ENCODE peak calls at places on chromosome 18, in five cellular contexts. B is fibroblast of lung, O is H9, H is PC-3, V is lung. M is an unnamed sample.
A peak's percentile ranks its signal among the peaks of the same experiment; 100 is the strongest.

GRCh38 chr18:37663446-37663845 is 97.8 kb upstream of the CELF4 start:
- DNase-seq in H (no peak), B (no peak), V (peak; percentile 15), O (no peak), M (no peak)

GRCh38 chr18:10012526-10012925 is 98.7 kb downstream of the VAPA start:
- DNase-seq in B (no peak), V (no peak), H (no peak), O (no peak), M (no peak)

GRCh38 chr18:11741505-11742145 is 52.6 kb downstream of the GNAL start:
- DNase-seq in O (no peak), V (no peak), H (peak; percentile 42), B (no peak), M (no peak)

GRCh38 chr18:8901019-8901418 is 195.7 kb downstream of the MTCL1 start:
- DNase-seq in V (no peak), H (peak; percentile 17), B (no peak), O (no peak), M (no peak)

GRCh38 chr18:13217466-13217961 is 1.0 kb upstream of the LDLRAD4 start:
- DNase-seq in B (peak; percentile 38), O (peak; percentile 49), H (no peak), V (no peak), M (no peak)

GRCh38 chr18:73136134-73136533 is 268.3 kb upstream of the NETO1 start:
- DNase-seq in V (no peak), O (no peak), H (peak; percentile 67), B (peak; percentile 6), M (no peak)

GRCh38 chr18:2847341-2848144 is 737 bp downstream of the EMILIN2 start:
- DNase-seq in V (no peak), O (peak; percentile 56), H (no peak), B (peak; percentile 27), M (no peak)

GRCh38 chr18:30709598-30709997 is 332.9 kb downstream of the DSC3 start:
- DNase-seq in V (no peak), B (no peak), O (no peak), H (no peak), M (no peak)

GRCh38 chr18:3493501-3494244 is 43.7 kb downstream of the TGIF1 start:
- DNase-seq in B (no peak), O (no peak), H (no peak), V (no peak), M (no peak)

GRCh38 chr18:79533146-79533545 is 137.4 kb downstream of the NFATC1 start:
- DNase-seq in V (no peak), O (no peak), B (no peak), H (no peak), M (peak; percentile 36)

GRCh38 chr18:43665239-43665788 is 388.0 kb upstream of the SYT4 start:
- DNase-seq in O (no peak), B (peak; percentile 93), H (peak; percentile 39), V (no peak), M (no peak)

GRCh38 chr18:51107082-51107481 is 77.1 kb downstream of the SMAD4 start:
- DNase-seq in H (no peak), V (no peak), O (no peak), B (no peak), M (no peak)

GRCh38 chr18:435940-436339 is 64.6 kb downstream of the COLEC12 start:
- DNase-seq in B (peak; percentile 70), H (no peak), V (no peak), O (no peak), M (no peak)

GRCh38 chr18:23885750-23886149 is 128.8 kb upstream of the TTC39C start:
- DNase-seq in O (no peak), H (no peak), V (no peak), B (peak; percentile 32), M (no peak)

GRCh38 chr18:14949800-14950415 is 201.9 kb downstream of the ANKRD30B start:
- DNase-seq in B (no peak), H (peak; percentile 69), O (no peak), V (no peak), M (no peak)

GRCh38 chr18:55321268-55322175 is 266.5 kb downstream of the TCF4 start:
- DNase-seq in V (peak; percentile 84), O (peak; percentile 85), H (peak; percentile 80), B (peak; percentile 93), M (peak; percentile 64)

GRCh38 chr18:55323051-55323994 is 264.7 kb downstream of the TCF4 start:
- DNase-seq in O (no peak), B (peak; percentile 48), H (no peak), V (no peak), M (no peak)

GRCh38 chr18:55320399-55321255 is 267.4 kb downstream of the TCF4 start:
- DNase-seq in V (no peak), H (no peak), O (no peak), B (peak; percentile 62), M (no peak)

GRCh38 chr18:55324166-55324565 is 263.8 kb downstream of the TCF4 start:
- DNase-seq in V (no peak), H (no peak), O (no peak), B (no peak), M (no peak)

DNA sequence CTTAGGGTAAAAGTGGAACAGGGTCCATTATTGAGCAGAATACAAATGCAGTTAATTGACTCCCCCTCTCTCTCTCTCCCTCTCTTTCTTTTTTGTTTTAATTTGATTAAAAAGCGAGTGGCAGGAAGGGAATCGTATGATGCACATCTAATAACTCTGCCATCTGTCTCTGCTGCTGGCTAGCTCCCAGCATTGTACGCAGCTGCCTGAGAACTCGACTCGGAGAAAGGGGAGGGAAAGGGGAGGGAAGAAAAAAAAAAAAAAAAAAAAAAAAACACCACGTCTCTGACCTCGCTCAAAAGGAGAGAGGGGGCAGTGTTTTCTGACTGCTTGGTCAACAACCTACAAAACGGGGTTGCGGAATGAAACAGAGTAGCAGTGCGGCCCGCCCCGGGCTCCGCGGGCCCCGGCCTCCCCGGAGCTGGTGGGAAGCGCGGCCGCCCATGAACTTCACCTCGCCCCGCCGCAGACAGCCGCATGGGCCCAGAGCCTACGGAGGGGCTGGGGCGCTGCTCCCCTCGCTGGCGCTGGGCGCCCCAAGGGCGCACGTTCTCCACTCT is 265.7 kb downstream of the TCF4 start:
- DNase-seq in V (peak; percentile 67), O (peak; percentile 76), H (peak; percentile 81), B (peak; percentile 95), M (no peak)
- TF ChIP-seq CTCF in V (no peak), O (no peak), H (no peak), B (no peak), M (no peak)

GRCh38 chr18:74455386-74455785 is 1.7 kb downstream of the DIPK1C start:
- DNase-seq in H (no peak), O (no peak), V (no peak), B (no peak), M (no peak)

GRCh38 chr18:74454279-74454741 is 2.8 kb downstream of the DIPK1C start:
- DNase-seq in O (no peak), V (no peak), H (no peak), B (no peak), M (no peak)

GRCh38 chr18:74457043-74457742 is at the start of gene DIPK1C:
- DNase-seq in B (no peak), O (no peak), H (no peak), V (no peak), M (no peak)

GRCh38 chr18:74456409-74457042 is 582 bp downstream of the DIPK1C start:
- DNase-seq in O (no peak), H (no peak), V (no peak), B (no peak), M (no peak)

GRCh38 chr18:74456017-74456408 is 1.1 kb downstream of the DIPK1C start:
- DNase-seq in V (no peak), H (no peak), B (no peak), O (no peak), M (no peak)
- H3K27me3 ChIP-seq in V (peaks cover 23% of the 10 kb centered on the region), H (peaks cover 95% of the 10 kb centered on the region), B (peaks cover 18% of the 10 kb centered on the region), O (peaks cover 27% of the 10 kb centered on the region), M (peaks cover 74% of the 10 kb centered on the region)

GRCh38 chr18:46740046-46740445 is 16.8 kb downstream of the ST8SIA5 start:
- DNase-seq in B (no peak), O (no peak), V (no peak), H (no peak), M (no peak)
- TF ChIP-seq CTCF in B (no peak), O (no peak), V (no peak), H (no peak), M (no peak)

DNA sequence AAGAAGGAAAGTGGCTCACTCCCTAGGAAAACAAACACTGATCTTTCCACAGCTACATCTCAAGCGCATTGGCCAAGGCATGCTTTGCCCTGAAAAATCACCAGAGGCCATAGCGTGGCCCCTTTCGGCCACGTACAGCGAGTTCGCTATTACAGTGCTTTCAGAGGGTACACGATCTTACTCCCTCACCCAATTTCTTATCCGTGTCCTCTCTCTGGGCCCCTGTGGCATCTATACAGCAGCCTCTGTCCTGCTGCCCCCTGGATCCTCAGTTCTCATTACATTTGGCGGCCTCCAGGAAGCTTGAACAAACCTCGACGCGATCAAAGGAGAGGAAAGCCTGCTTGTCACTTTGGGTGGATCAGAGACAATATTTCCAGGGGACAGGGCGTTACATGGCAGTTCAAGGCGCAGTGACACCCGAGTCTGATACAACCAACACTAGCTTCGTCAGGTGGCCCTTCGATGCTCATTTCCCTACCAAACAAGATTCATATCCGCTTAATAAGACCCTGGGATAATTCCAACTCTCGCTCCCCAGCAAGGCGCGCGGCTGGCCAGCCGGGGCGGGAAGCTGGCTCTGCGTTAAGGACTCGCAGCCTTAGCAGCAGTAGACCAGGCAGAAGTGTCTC is 929 bp downstream of the SKOR2 start:
- DNase-seq in O (peak; percentile 40), H (no peak), B (no peak), V (no peak), M (no peak)
- H3K27me3 ChIP-seq in O (peaks cover 76% of the 10 kb centered on the region), H (peaks cover 25% of the 10 kb centered on the region), B (peaks cover 58% of the 10 kb centered on the region), V (peaks cover 26% of the 10 kb centered on the region), M (peaks cover 86% of the 10 kb centered on the region)

GRCh38 chr18:25563346-25563745 is 211.4 kb upstream of the ZNF521 start:
- DNase-seq in H (no peak), V (no peak), O (no peak), B (no peak), M (no peak)
- TF ChIP-seq CTCF in H (no peak), V (no peak), O (no peak), B (no peak), M (no peak)

DNA sequence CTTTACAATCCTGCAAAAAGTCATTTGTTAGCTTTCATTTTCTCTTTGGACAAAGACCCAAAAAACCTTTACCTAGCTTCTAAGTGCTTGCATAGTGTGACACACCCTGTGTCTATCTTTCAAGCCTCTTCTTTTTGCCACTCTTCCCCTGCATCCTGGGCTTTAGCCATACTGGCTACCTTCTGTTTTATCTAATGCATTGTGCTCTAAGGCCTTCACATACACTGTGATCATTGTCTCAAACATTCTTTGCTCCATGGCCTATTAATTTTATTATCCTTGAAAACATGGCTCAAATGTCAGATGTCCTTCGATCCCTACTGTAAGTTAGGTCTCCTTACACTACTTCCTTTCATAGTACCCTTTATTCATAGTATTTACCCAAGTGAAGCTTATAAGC is 84.4 kb downstream of the PIK3C3 start:
- DNase-seq in H (no peak), O (no peak), B (no peak), V (no peak), M (no peak)
- H3K27me3 ChIP-seq in H (no peaks in the 10 kb centered on the region), O (no peaks in the 10 kb centered on the region), B (no peaks in the 10 kb centered on the region), V (no peaks in the 10 kb centered on the region), M (no peaks in the 10 kb centered on the region)

M was measured in RWPE2.